ENCODE peak calls at places on chromosomes 12 and 14, in six cellular contexts. T is Kasumi-1; G is mesendoderm; A is CD4-positive, alpha-beta T cell; Y is activated CD8-positive, alpha-beta memory T cell treated with anti-CD3 and anti-CD28 coated beads for 1 hour; U is activated naive CD8-positive, alpha-beta T cell treated with anti-CD3 and anti-CD28 coated beads, Interleukin-2, amount 10 ng/mL, durations not matched to agents 7 days and 5 days. Q is an unnamed sample.

GRCh38 chr12:130764475-130765185 is 48.5 kb upstream of the RIMBP2 start:
- DNase-seq in T (no peak), G (peak), A (no peak), Y (no peak), U (peak), Q (no peak)

GRCh38 chr12:56080556-56081138 is 682 bp downstream of the ERBB3 start:
- DNase-seq in T (no peak), G (peak), A (no peak), Y (no peak), U (no peak), Q (no peak)

GRCh38 chr12:110007874-110008273 is 8.6 kb downstream of the ANKRD13A start:
- DNase-seq in T (peak), G (no peak), A (no peak), Y (no peak), U (no peak), Q (no peak)

GRCh38 chr14:23423657-23424056 is 11.8 kb downstream of the MYH7 start:
- DNase-seq in T (no peak), G (no peak), A (no peak), Y (no peak), U (no peak), Q (no peak)

GRCh38 chr14:20798932-20799331 is 3.7 kb downstream of the RNASE1 start:
- DNase-seq in T (no peak), G (no peak), A (no peak), Y (no peak), U (no peak), Q (no peak)

GRCh38 chr14:80055226-80055625 is 156.1 kb downstream of the DIO2 start:
- DNase-seq in T (no peak), G (no peak), A (no peak), Y (no peak), U (no peak), Q (no peak)

GRCh38 chr14:74488788-74489397 is 4.2 kb downstream of the NPC2 start:
- DNase-seq in T (no peak), G (no peak), A (no peak), Y (no peak), U (no peak), Q (no peak)

GRCh38 chr12:105279460-105280056 is 43.6 kb upstream of the APPL2 start:
- DNase-seq in T (peak), G (no peak), A (no peak), Y (peak), U (peak), Q (peak)

GRCh38 chr12:72272731-72273498 is 745 bp downstream of the TRHDE start:
- DNase-seq in T (no peak), G (peak), A (no peak), Y (no peak), U (no peak), Q (no peak)

GRCh38 chr12:6899837-6900519 is 4.6 kb upstream of the LRRC23 start:
- DNase-seq in T (peak), G (peak), A (no peak), Y (no peak), U (no peak), Q (no peak)

GRCh38 chr12:104469523-104469922 is 12.8 kb downstream of the CHST11 start:
- DNase-seq in T (no peak), G (no peak), A (no peak), Y (no peak), U (no peak), Q (no peak)

GRCh38 chr12:2997989-2998670 is 38.9 kb downstream of the TEAD4 start:
- DNase-seq in T (no peak), G (no peak), A (no peak), Y (no peak), U (no peak), Q (no peak)

GRCh38 chr12:88585054-88585453 is 4.8 kb upstream of the KITLG start:
- DNase-seq in T (no peak), G (no peak), A (no peak), Y (no peak), U (no peak), Q (no peak)

GRCh38 chr14:96508900-96509299 is 6.7 kb downstream of the PAPOLA start:
- DNase-seq in T (no peak), G (no peak), A (no peak), Y (no peak), U (no peak), Q (no peak)

GRCh38 chr12:80936642-80937390 is 918 bp downstream of the LIN7A start:
- DNase-seq in T (no peak), G (peak), A (no peak), Y (no peak), U (peak), Q (peak)

GRCh38 chr14:37253905-37254304 is 56.2 kb downstream of the MIPOL1 start:
- DNase-seq in T (no peak), G (no peak), A (no peak), Y (no peak), U (no peak), Q (no peak)

GRCh38 chr12:110269622-110270124 is 11.4 kb upstream of the ATP2A2 start:
- DNase-seq in T (no peak), G (peak), A (no peak), Y (no peak), U (no peak), Q (no peak)

GRCh38 chr14:50272498-50272897 is 39.5 kb downstream of the L2HGDH start:
- DNase-seq in T (no peak), G (no peak), A (no peak), Y (no peak), U (no peak), Q (no peak)

GRCh38 chr14:90627478-90627877 is 188.8 kb downstream of the TTC7B start:
- DNase-seq in T (no peak), G (no peak), A (no peak), Y (no peak), U (no peak), Q (no peak)

GRCh38 chr12:40015360-40015759 is 90.5 kb downstream of the SLC2A13 start:
- DNase-seq in T (no peak), G (peak), A (no peak), Y (no peak), U (no peak), Q (no peak)

GRCh38 chr12:49347307-49348237 is 884 bp downstream of the DNAJC22 start:
- DNase-seq in T (peak), G (peak), A (peak), Y (peak), U (peak), Q (no peak)

GRCh38 chr12:22082190-22082701 is 36.2 kb downstream of the CMAS start:
- DNase-seq in T (no peak), G (no peak), A (no peak), Y (no peak), U (no peak), Q (no peak)

Q was measured in iPS DF 6.9.